ENCODE peak calls at places on chromosomes 7 and 10, in four cellular contexts. A, G, Q and S are unnamed samples.
A peak's percentile ranks its signal among the peaks of the same experiment; 100 is the strongest.

GRCh38 chr10:100881552-100882250 is 31.1 kb upstream of the SLF2 start:
- DNase-seq in A (no peak), G (no peak), Q (no peak), S (no peak)

GRCh38 chr7:137790828-137791227 is 55.9 kb downstream of the DGKI start:
- DNase-seq in A (no peak), Q (no peak), G (no peak), S (no peak)

GRCh38 chr10:69242844-69243212 is 22.7 kb downstream of the HKDC1 start:
- DNase-seq in A (no peak), Q (no peak), G (no peak), S (no peak)

GRCh38 chr7:138726288-138726687 is 25.1 kb upstream of the SVOPL start:
- DNase-seq in A (no peak), Q (peak; percentile 27), G (no peak), S (peak; percentile 15)

GRCh38 chr10:133079836-133080682 is 7.7 kb upstream of the ADGRA1 start:
- DNase-seq in A (no peak), G (no peak), Q (peak; percentile 72), S (peak; percentile 81)

GRCh38 chr7:40833541-40834234 is 698.9 kb downstream of the SUGCT start:
- DNase-seq in G (no peak), A (no peak), Q (no peak), S (no peak)

GRCh38 chr7:98591926-98592325 is 25.2 kb upstream of the NPTX2 start:
- DNase-seq in A (no peak), G (no peak), Q (no peak), S (no peak)

GRCh38 chr10:92688927-92689662 is 660 bp upstream of the HHEX start:
- DNase-seq in A (no peak), Q (peak; percentile 61), G (peak; percentile 31), S (peak; percentile 53)

GRCh38 chr7:17041324-17041723 is 159.5 kb upstream of the AGR3 start:
- DNase-seq in Q (no peak), A (no peak), G (no peak), S (no peak)

GRCh38 chr7:50595538-50596102 is 30.4 kb upstream of the DDC start:
- DNase-seq in Q (no peak), G (no peak), A (no peak), S (peak; percentile 53)

GRCh38 chr10:59319854-59320253 is 42.5 kb downstream of the FAM13C start:
- DNase-seq in Q (no peak), G (no peak), A (no peak), S (no peak)

GRCh38 chr7:33905389-33906032 is at the start of gene BMPER:
- DNase-seq in Q (peak; percentile 85), G (peak; percentile 28), A (no peak), S (peak; percentile 59)

GRCh38 chr10:3172081-3172445 is 519 bp downstream of the PITRM1 start:
- DNase-seq in Q (peak; percentile 82), A (no peak), G (peak; percentile 31), S (no peak)

GRCh38 chr7:66778201-66778600 is 37.7 kb downstream of the RABGEF1 start:
- DNase-seq in A (no peak), Q (no peak), G (no peak), S (no peak)

GRCh38 chr10:132255489-132256344 is 52.0 kb downstream of the STK32C start:
- DNase-seq in A (no peak), G (no peak), Q (peak; percentile 56), S (no peak)

GRCh38 chr10:82194419-82194818 is 319.4 kb downstream of the NRG3 start:
- DNase-seq in G (no peak), Q (no peak), A (no peak), S (no peak)

GRCh38 chr10:12027539-12027938 is 15.1 kb downstream of the UPF2 start:
- DNase-seq in G (no peak), Q (no peak), A (no peak), S (no peak)

GRCh38 chr7:13790611-13791010 is 198.9 kb downstream of the ETV1 start:
- DNase-seq in A (no peak), Q (no peak), G (no peak), S (no peak)

GRCh38 chr7:823639-824038 is 8.6 kb upstream of the SUN1 start:
- DNase-seq in Q (peak; percentile 46), G (peak; percentile 49), A (no peak), S (no peak)

GRCh38 chr7:47577351-47577919 is 4.5 kb downstream of the TNS3 start:
- DNase-seq in A (no peak), Q (peak; percentile 44), G (no peak), S (no peak)

GRCh38 chr7:99090811-99091582 is 52.9 kb downstream of the SMURF1 start:
- DNase-seq in G (no peak), Q (no peak), A (no peak), S (no peak)

GRCh38 chr7:155226261-155227003 is 71.2 kb upstream of the INSIG1 start:
- DNase-seq in A (no peak), Q (peak; percentile 76), G (no peak), S (no peak)

GRCh38 chr7:94005753-94006152 is 1.6 kb upstream of the BET1 start:
- DNase-seq in Q (no peak), A (no peak), G (no peak), S (no peak)

GRCh38 chr10:62640386-62640785 is 164.1 kb upstream of the ADO start:
- DNase-seq in G (no peak), Q (no peak), A (no peak), S (no peak)

GRCh38 chr10:127196227-127196954 is at the start of gene INSYN2A:
- DNase-seq in G (peak; percentile 30), Q (peak; percentile 83), A (no peak), S (no peak)

GRCh38 chr7:37083311-37084096 is 359.2 kb upstream of the AOAH start:
- DNase-seq in G (peak; percentile 19), A (no peak), Q (no peak), S (no peak)

GRCh38 chr7:131354390-131354789 is 26.7 kb downstream of the MKLN1 start:
- DNase-seq in A (no peak), G (no peak), Q (no peak), S (no peak)

GRCh38 chr7:77729574-77730348 is 33.5 kb downstream of the RSBN1L start:
- DNase-seq in G (no peak), Q (no peak), A (no peak), S (no peak)

GRCh38 chr7:77727527-77727926 is 31.3 kb downstream of the RSBN1L start:
- DNase-seq in A (no peak), G (no peak), Q (no peak), S (no peak)

GRCh38 chr7:77731716-77732115 is 35.5 kb downstream of the RSBN1L start:
- DNase-seq in Q (no peak), A (no peak), G (no peak), S (no peak)

DNA sequence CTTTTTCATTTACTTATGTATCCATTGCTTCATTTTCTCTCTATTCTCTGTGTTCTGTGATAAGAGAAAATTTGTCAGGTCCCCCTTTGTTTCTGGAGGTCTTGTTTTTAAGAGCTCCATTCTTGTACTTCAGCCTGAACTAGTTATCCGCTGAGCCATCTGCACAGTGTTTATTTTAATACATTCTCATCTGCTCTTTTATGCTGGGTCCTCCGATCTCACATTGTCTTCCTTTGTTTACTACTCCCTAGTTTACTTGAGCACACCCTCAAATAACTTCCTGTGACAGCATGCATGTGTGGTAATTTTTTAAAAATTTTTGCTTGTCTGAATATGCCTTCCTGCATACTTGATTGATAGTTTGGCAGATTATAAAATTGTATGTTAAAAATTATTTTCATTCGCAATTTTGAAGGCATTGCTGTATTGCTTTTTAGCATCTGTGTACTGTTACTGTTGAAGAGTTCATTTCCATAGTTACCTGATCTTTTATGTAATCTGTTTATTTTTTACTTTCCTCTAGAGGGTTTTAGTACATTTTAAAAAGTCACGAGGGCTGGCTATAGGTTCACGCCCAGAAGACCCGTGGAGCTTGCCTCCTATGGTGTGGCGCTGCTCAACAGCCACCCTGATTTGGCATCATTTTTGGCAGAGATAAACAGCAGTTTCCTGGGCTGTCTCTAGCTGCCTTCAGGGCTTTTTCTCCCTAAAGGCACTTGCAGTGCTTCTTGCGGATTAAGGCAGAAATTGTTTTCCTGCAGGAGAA is 31.9 kb downstream of the RSBN1L start:
- DNase-seq in A (no peak), G (no peak), Q (no peak), S (no peak)
- H3K4me3 ChIP-seq in A (no peak overlapping the region), G (no peak overlapping the region), Q (no peak overlapping the region), S (no peak overlapping the region)

DNA sequence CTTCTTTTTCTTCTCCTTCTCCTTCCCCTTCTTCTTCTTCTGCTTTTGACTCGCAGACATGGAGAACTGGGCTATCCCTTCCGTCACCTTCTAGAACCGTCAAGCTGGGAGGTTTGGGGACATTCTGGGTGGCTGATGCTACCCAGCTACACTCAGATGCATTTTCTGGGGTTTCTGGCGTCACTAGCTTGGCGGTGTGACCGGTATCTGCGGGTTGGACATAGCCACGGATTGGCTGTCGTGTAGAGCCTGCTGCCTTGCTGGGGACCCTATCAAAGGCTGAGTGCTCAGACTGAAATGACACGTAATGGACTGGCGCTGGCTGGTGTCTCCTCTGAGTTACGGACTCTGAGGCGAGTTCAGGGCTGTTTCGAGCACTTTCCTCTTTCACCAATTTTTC is 101.7 kb downstream of the SVIL start:
- DNase-seq in G (no peak), A (no peak), Q (no peak), S (no peak)
- H3K36me3 ChIP-seq in G (peaks cover 4% of the 10 kb centered on the region), A (no peaks in the 10 kb centered on the region), Q (no peaks in the 10 kb centered on the region), S (peaks cover 3% of the 10 kb centered on the region)

GRCh38 chr10:21707498-21707897 is 173.5 kb downstream of the MLLT10 start:
- DNase-seq in G (no peak), Q (no peak), A (no peak), S (no peak)
- H3K4me1 ChIP-seq in G (no peaks in the 10 kb centered on the region), Q (no peaks in the 10 kb centered on the region), A (peaks cover 15% of the 10 kb centered on the region), S (no peaks in the 10 kb centered on the region)

GRCh38 chr10:43304079-43304686 is 37.3 kb upstream of the RASGEF1A start:
- DNase-seq in A (no peak), Q (no peak), G (no peak), S (no peak)
- H3K4me3 ChIP-seq in A (peak overlapping the region; percentile 40), Q (peak overlapping the region; percentile 27), G (peak overlapping the region; percentile 28), S (peak overlapping the region; percentile 59)

DNA sequence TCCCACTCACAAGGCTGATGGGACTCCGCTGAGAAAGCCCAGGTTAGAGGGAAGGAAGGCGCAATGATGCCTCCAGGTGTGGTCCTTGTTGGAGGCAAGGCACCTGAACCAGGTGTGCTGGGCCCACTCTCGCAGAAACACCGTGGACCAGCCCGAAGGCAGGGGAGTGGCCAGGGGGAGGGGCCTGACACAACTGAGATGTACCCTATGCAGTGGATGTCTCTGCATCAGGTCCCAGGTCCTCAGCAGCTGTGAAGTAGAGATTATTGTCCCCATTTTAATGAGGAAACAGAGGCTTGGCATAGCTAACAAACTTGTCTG is 32.0 kb downstream of the GBX1 start:
- DNase-seq in Q (no peak), A (no peak), G (no peak), S (no peak)
- H3K36me3 ChIP-seq in Q (peaks cover 22% of the 10 kb centered on the region), A (no peaks in the 10 kb centered on the region), G (no peaks in the 10 kb centered on the region), S (no peaks in the 10 kb centered on the region)